ENCODE peak calls at places on chromosome 7, in six cellular contexts. L is anterior cingulate cortex; X is WERI-Rb-1; D is GM12864; W is naive thymus-derived CD8-positive, alpha-beta T cell; O is KBM-7. N is an unnamed sample.

GRCh38 chr7:18064242-18064838 is 36.7 kb upstream of the PRPS1L1 start:
- DNase-seq in D (peak; percentile 1), O (peak; percentile 54), W (no peak), L (no peak), X (peak; percentile 24), N (no peak)

GRCh38 chr7:123655614-123656013 is at the start of gene LMOD2:
- DNase-seq in O (no peak), W (no peak), L (no peak), D (no peak), X (no peak), N (no peak)

GRCh38 chr7:80732635-80733034 is 94.2 kb downstream of the CD36 start:
- DNase-seq in W (no peak), X (no peak), D (no peak), O (peak; percentile 21), L (no peak), N (no peak)

GRCh38 chr7:99459087-99459486 is 6.9 kb downstream of the ATP5MF start:
- DNase-seq in D (no peak), X (peak; percentile 46), W (no peak), O (peak; percentile 35), L (no peak), N (no peak)

GRCh38 chr7:99618726-99619125 is 2.0 kb downstream of the ZSCAN25 start:
- DNase-seq in X (no peak), O (no peak), D (no peak), W (no peak), L (no peak), N (no peak)

GRCh38 chr7:43645699-43646226 is 62.9 kb downstream of the STK17A start:
- DNase-seq in L (no peak), D (no peak), W (no peak), X (no peak), O (no peak), N (no peak)

GRCh38 chr7:25720427-25720826 is 431.6 kb upstream of the NFE2L3 start:
- DNase-seq in W (no peak), O (peak; percentile 8), X (peak; percentile 16), D (no peak), L (no peak), N (no peak)

GRCh38 chr7:64893401-64893800 is 9.7 kb upstream of the ZNF273 start:
- DNase-seq in D (no peak), L (no peak), X (no peak), O (no peak), W (no peak), N (no peak)

GRCh38 chr7:93920496-93921189 is 892 bp upstream of the GNG11 start:
- DNase-seq in X (no peak), D (no peak), L (no peak), O (no peak), W (no peak), N (no peak)

GRCh38 chr7:132275811-132276210 is 300.5 kb downstream of the PLXNA4 start:
- DNase-seq in X (no peak), D (no peak), L (no peak), W (no peak), O (no peak), N (no peak)

GRCh38 chr7:149719912-149720335 is 53.5 kb downstream of the ZNF467 start:
- DNase-seq in O (no peak), W (no peak), D (peak; percentile 22), L (no peak), X (no peak), N (no peak)

GRCh38 chr7:49563693-49564378 is 209.6 kb upstream of the VWC2 start:
- DNase-seq in L (no peak), X (no peak), D (no peak), W (no peak), O (no peak), N (no peak)

GRCh38 chr7:15783971-15784693 is 97.6 kb upstream of the MEOX2 start:
- DNase-seq in D (no peak), X (no peak), L (peak; percentile 6), O (peak; percentile 53), W (no peak), N (no peak)

GRCh38 chr7:26365077-26365896 is 73.6 kb downstream of the SNX10 start:
- DNase-seq in O (peak; percentile 91), X (peak; percentile 55), W (peak; percentile 55), D (peak; percentile 80), L (peak; percentile 43), N (no peak)

GRCh38 chr7:35329026-35329425 is 75.1 kb upstream of the TBX20 start:
- DNase-seq in X (no peak), D (no peak), L (no peak), W (no peak), O (no peak), N (no peak)

GRCh38 chr7:45979275-45980180 is 58.5 kb upstream of the IGFBP3 start:
- DNase-seq in O (no peak), L (no peak), X (no peak), D (no peak), W (no peak), N (no peak)

GRCh38 chr7:99000196-99000903 is 122.0 kb downstream of the TRRAP start:
- DNase-seq in O (no peak), L (no peak), D (no peak), X (no peak), W (no peak), N (no peak)

GRCh38 chr7:158442260-158442659 is 145.4 kb downstream of the PTPRN2 start:
- DNase-seq in D (no peak), L (no peak), W (no peak), X (no peak), O (peak; percentile 23), N (no peak)

GRCh38 chr7:95996174-95996573 is 223.8 kb downstream of the DYNC1I1 start:
- DNase-seq in X (no peak), O (no peak), L (no peak), W (no peak), D (no peak), N (no peak)

GRCh38 chr7:26681819-26682418 is 182.5 kb downstream of the SKAP2 start:
- DNase-seq in L (no peak), D (no peak), O (peak; percentile 75), W (no peak), X (no peak), N (no peak)

GRCh38 chr7:150909192-150909591 is 56.9 kb downstream of the AOC1 start:
- DNase-seq in D (no peak), W (peak; percentile 45), O (peak; percentile 41), L (no peak), X (no peak), N (no peak)

GRCh38 chr7:73718438-73718881 is 1.0 kb downstream of the STX1A start:
- DNase-seq in X (peak; percentile 68), D (no peak), L (no peak), W (no peak), O (no peak), N (no peak)

GRCh38 chr7:146660839-146661238 is 544.2 kb downstream of the CNTNAP2 start:
- DNase-seq in O (no peak), D (no peak), L (no peak), X (no peak), W (no peak), N (no peak)

GRCh38 chr7:151213826-151214225 is 3.5 kb upstream of the H2BK1 start:
- DNase-seq in O (no peak), W (no peak), X (no peak), L (no peak), D (no peak), N (no peak)

N was measured in hypothalamus.